ENCODE peak calls at places on chromosomes 11 and 22, in five cellular contexts. S is CD4-positive, alpha-beta T cell; O is retinal pigment epithelial cell; R is activated T-cell treated with anti-CD3 and anti-CD28 coated beads, Interleukin-2, amount 50 U/mL, for 24 hours; G is NCI-H2227 treated with DMSO at 0.1 percent for 48 hours. A is an unnamed sample.

GRCh38 chr11:95243658-95244057 is 12.7 kb upstream of the SESN3 start:
- DNase-seq in S (no peak), O (no peak), R (no peak), G (no peak), A (no peak)

GRCh38 chr11:12184696-12185095 is 74.3 kb downstream of the MICAL2 start:
- DNase-seq in S (no peak), O (no peak), R (no peak), G (no peak), A (no peak)

GRCh38 chr11:102560555-102561011 is 30.0 kb upstream of the MMP7 start:
- DNase-seq in S (no peak), O (peak), R (no peak), G (no peak), A (no peak)

GRCh38 chr11:1487851-1488574 is 1.4 kb upstream of the MOB2 start:
- DNase-seq in S (no peak), O (no peak), R (no peak), G (no peak), A (no peak)

GRCh38 chr22:35677460-35678187 is 29.4 kb downstream of the APOL6 start:
- DNase-seq in S (no peak), O (no peak), R (no peak), G (no peak), A (no peak)

GRCh38 chr11:119723952-119724325 is 5.1 kb downstream of the NECTIN1 start:
- DNase-seq in S (no peak), O (no peak), R (no peak), G (no peak), A (no peak)

GRCh38 chr22:23402275-23403151 is 177.6 kb downstream of the IGLL1 start:
- DNase-seq in S (peak), O (peak), R (peak), G (peak), A (peak)

GRCh38 chr11:27372159-27372558 is 9.1 kb upstream of the CCDC34 start:
- DNase-seq in S (no peak), O (no peak), R (no peak), G (no peak), A (no peak)

GRCh38 chr11:2561283-2562180 is 116.7 kb downstream of the KCNQ1 start:
- DNase-seq in S (no peak), O (no peak), R (no peak), G (no peak), A (no peak)

GRCh38 chr11:122897606-122898210 is 15.1 kb downstream of the JHY start:
- DNase-seq in S (no peak), O (peak), R (no peak), G (no peak), A (no peak)

GRCh38 chr22:20237480-20238440 is 30.4 kb downstream of the RTN4R start:
- DNase-seq in S (peak), O (no peak), R (peak), G (no peak), A (no peak)

GRCh38 chr11:17267576-17267975 is 9.0 kb upstream of the NUCB2 start:
- DNase-seq in S (no peak), O (peak), R (no peak), G (no peak), A (no peak)

GRCh38 chr11:75425422-75425821 is 7.6 kb downstream of the KLHL35 start:
- DNase-seq in S (no peak), O (no peak), R (no peak), G (no peak), A (no peak)

GRCh38 chr11:44968510-44968909 is 17.8 kb upstream of the TP53I11 start:
- DNase-seq in S (no peak), O (no peak), R (no peak), G (no peak), A (no peak)

GRCh38 chr11:31793264-31793663 is 17.9 kb downstream of the PAX6 start:
- DNase-seq in S (no peak), O (no peak), R (no peak), G (no peak), A (no peak)